ENCODE peak calls at places on chromosomes 13 and 19, in five cellular contexts. G is GM13976, O is IMR-90, P is activated B cell treated with CpG ODN at 0.5 μM for 24 hours, B is HepG2. S is an unnamed sample.

GRCh38 chr19:54424201-54424600 is 8.9 kb downstream of the TTYH1 start:
- DNase-seq in G (no peak), O (no peak), P (no peak), B (no peak), S (no peak)

GRCh38 chr19:29569038-29569911 is 36.8 kb upstream of the POP4 start:
- DNase-seq in G (no peak), O (no peak), P (no peak), B (no peak), S (no peak)

GRCh38 chr19:5993516-5994406 is 15.8 kb upstream of the RANBP3 start:
- DNase-seq in G (no peak), O (no peak), P (no peak), B (no peak), S (no peak)

GRCh38 chr19:56348289-56348877 is 33.7 kb upstream of the ZSCAN5A start:
- DNase-seq in G (no peak), O (no peak), P (no peak), B (no peak), S (no peak)

GRCh38 chr13:80132741-80133601 is 208.0 kb downstream of the SPRY2 start:
- DNase-seq in G (no peak), O (peak), P (no peak), B (peak), S (no peak)

GRCh38 chr19:55158423-55158822 is 891 bp upstream of the TNNI3 start:
- DNase-seq in G (no peak), O (no peak), P (no peak), B (no peak), S (no peak)

GRCh38 chr19:47707135-47707925 is 5.9 kb upstream of the EHD2 start:
- DNase-seq in G (peak), O (peak), P (peak), B (peak), S (peak)

GRCh38 chr13:100182894-100183490 is 94.1 kb downstream of the PCCA start:
- DNase-seq in G (no peak), O (no peak), P (no peak), B (peak), S (no peak)

GRCh38 chr13:49938274-49938673 is 2.1 kb upstream of the SPRYD7 start:
- DNase-seq in G (no peak), O (no peak), P (no peak), B (peak), S (no peak)

GRCh38 chr19:7682175-7682855 is 1.7 kb downstream of the TRAPPC5 start:
- DNase-seq in G (no peak), O (no peak), P (no peak), B (no peak), S (no peak)

GRCh38 chr13:98439136-98439828 is 137.6 kb downstream of the STK24 start:
- DNase-seq in G (peak), O (no peak), P (no peak), B (no peak), S (no peak)

GRCh38 chr19:6790194-6791128 is 18.0 kb downstream of the VAV1 start:
- DNase-seq in G (no peak), O (no peak), P (no peak), B (no peak), S (no peak)

GRCh38 chr19:14544977-14545715 is 15.8 kb downstream of the TECR start:
- DNase-seq in G (peak), O (no peak), P (no peak), B (no peak), S (no peak)

GRCh38 chr19:10567696-10568443 is 909 bp downstream of the CDKN2D start:
- DNase-seq in G (no peak), O (no peak), P (no peak), B (no peak), S (no peak)

GRCh38 chr13:92137519-92137918 is 739.1 kb downstream of the GPC5 start:
- DNase-seq in G (no peak), O (no peak), P (no peak), B (no peak), S (no peak)

GRCh38 chr13:62357887-62358645 is 942.4 kb upstream of the PCDH20 start:
- DNase-seq in G (peak), O (peak), P (no peak), B (peak), S (peak)

GRCh38 chr13:83667606-83668005 is 214.7 kb downstream of the SLITRK1 start:
- DNase-seq in G (no peak), O (no peak), P (no peak), B (no peak), S (no peak)

GRCh38 chr13:95295026-95295425 is 6.2 kb downstream of the ABCC4 start:
- DNase-seq in G (no peak), O (no peak), P (no peak), B (no peak), S (no peak)

GRCh38 chr13:112981361-112981905 is 12.4 kb downstream of the MCF2L start:
- DNase-seq in G (no peak), O (no peak), P (no peak), B (no peak), S (no peak)

GRCh38 chr19:13132471-13133166 is 14.6 kb downstream of the NACC1 start:
- DNase-seq in G (no peak), O (peak), P (no peak), B (no peak), S (no peak)

GRCh38 chr19:10736189-10736588 is 18.3 kb downstream of the DNM2 start:
- DNase-seq in G (no peak), O (no peak), P (no peak), B (no peak), S (no peak)

GRCh38 chr19:23802290-23802689 is 43.6 kb upstream of the ZNF681 start:
- DNase-seq in G (no peak), O (no peak), P (no peak), B (no peak), S (no peak)

GRCh38 chr13:65679240-65679639 is 1550.9 kb downstream of the PCDH9 start:
- DNase-seq in G (no peak), O (peak), P (no peak), B (no peak), S (no peak)

GRCh38 chr19:55460670-55461258 is 678 bp downstream of the ISOC2 start:
- DNase-seq in G (peak), O (peak), P (no peak), B (peak), S (no peak)

GRCh38 chr19:4373601-4374441 is 26.5 kb downstream of the SH3GL1 start:
- DNase-seq in G (no peak), O (peak), P (no peak), B (no peak), S (no peak)

GRCh38 chr13:75760182-75760981 is 124.3 kb downstream of the LMO7 start:
- DNase-seq in G (peak), O (peak), P (no peak), B (peak), S (no peak)

GRCh38 chr13:26952551-26953138 is 192.1 kb upstream of the GPR12 start:
- DNase-seq in G (no peak), O (no peak), P (no peak), B (no peak), S (no peak)

GRCh38 chr13:97258801-97259200 is 36.7 kb downstream of the MBNL2 start:
- DNase-seq in G (no peak), O (peak), P (no peak), B (no peak), S (no peak)

GRCh38 chr13:62293081-62293480 is 877.4 kb upstream of the PCDH20 start:
- DNase-seq in G (no peak), O (peak), P (no peak), B (no peak), S (no peak)

GRCh38 chr19:17468302-17469091 is 1.8 kb upstream of the SLC27A1 start:
- DNase-seq in G (no peak), O (no peak), P (no peak), B (no peak), S (no peak)

GRCh38 chr13:24338721-24339120 is 29.3 kb downstream of the C1QTNF9 start:
- DNase-seq in G (no peak), O (no peak), P (no peak), B (no peak), S (no peak)

GRCh38 chr13:99693812-99694211 is 192.5 kb downstream of the TM9SF2 start:
- DNase-seq in G (no peak), O (no peak), P (no peak), B (no peak), S (no peak)

GRCh38 chr13:75186384-75186783 is 295.6 kb downstream of the TBC1D4 start:
- DNase-seq in G (no peak), O (no peak), P (no peak), B (no peak), S (no peak)

GRCh38 chr13:40539954-40540706 is 126.3 kb downstream of the FOXO1 start:
- DNase-seq in G (no peak), O (peak), P (no peak), B (peak), S (peak)

GRCh38 chr13:111629933-111630332 is 309.5 kb downstream of the TEX29 start:
- DNase-seq in G (no peak), O (no peak), P (no peak), B (no peak), S (no peak)

GRCh38 chr13:111629457-111629856 is 309.0 kb downstream of the TEX29 start:
- DNase-seq in G (no peak), O (no peak), P (no peak), B (no peak), S (no peak)

GRCh38 chr13:111629016-111629415 is 308.6 kb downstream of the TEX29 start:
- DNase-seq in G (no peak), O (no peak), P (no peak), B (no peak), S (no peak)

GRCh38 chr13:111632906-111633305 is 312.5 kb downstream of the TEX29 start:
- DNase-seq in G (no peak), O (no peak), P (no peak), B (no peak), S (no peak)

GRCh38 chr13:111630411-111630810 is 310.0 kb downstream of the TEX29 start:
- DNase-seq in G (no peak), O (no peak), P (no peak), B (no peak), S (no peak)
- TF ChIP-seq CTCF in G (no peak), O (no peak), P (no peak), B (no peak), S (no peak)

DNA sequence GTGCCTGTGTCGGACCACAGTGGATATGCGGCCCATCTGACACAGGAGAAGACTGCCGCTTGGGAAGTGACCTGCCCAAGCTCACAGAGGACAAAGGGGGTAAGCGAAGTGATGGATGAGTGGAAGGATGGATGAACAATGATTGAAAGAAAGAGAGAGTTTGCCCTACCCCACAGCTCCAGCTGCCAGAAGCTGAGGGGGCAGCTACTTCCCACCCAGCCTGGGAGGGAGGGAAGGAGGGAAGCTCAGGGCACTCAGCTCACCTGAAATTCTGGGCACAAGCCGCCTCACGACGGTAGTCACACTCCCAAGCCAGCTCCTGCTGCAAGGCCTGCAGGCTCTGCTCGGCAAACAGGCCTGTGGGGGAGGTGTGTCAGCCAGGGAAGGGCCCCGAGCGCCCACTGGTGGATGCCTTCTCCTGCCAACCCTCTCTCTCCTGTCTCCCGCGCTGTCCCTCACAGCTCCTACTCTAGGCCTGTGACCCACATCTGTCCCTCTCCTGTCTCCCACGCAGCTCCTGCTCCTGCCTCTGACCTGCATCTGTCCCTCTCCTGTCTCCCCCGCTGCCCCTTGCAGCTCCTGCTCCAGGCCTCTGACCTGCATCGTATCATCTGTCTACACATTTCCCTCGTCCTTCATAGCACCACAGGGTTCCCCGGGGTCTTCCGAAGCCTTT is 12.0 kb upstream of the NUMBL start:
- DNase-seq in G (no peak), O (no peak), P (no peak), B (peak), S (no peak)
- TF ChIP-seq CTCF in G (no peak), O (peak), P (no peak), B (peak), S (no peak)

DNA sequence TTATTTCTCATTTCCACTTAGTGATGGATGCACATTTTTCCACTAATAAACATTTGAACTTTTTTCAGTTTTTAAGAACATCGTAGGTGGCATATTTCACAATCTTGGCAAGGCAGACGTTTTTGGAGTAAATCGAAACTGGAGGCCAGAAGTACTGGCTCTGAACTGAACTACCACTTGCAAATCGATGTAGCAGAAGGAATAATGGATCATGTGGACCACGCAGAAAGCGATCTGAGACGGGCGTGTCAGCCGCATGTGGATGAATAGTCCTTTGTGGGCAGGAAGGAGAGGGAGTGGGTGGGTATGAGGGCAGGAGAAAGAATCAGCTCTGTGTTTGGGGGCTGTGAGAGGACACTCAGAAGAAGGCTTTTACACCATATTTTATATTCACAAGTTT is 90.4 kb downstream of the COL4A2 start:
- DNase-seq in G (no peak), O (peak), P (no peak), B (no peak), S (no peak)
- TF ChIP-seq CTCF in G (no peak), O (no peak), P (no peak), B (no peak), S (no peak)

GRCh38 chr19:12047868-12048267 is 4.9 kb downstream of the ZNF878 start:
- DNase-seq in G (no peak), O (peak), P (no peak), B (peak), S (no peak)

GRCh38 chr19:12055784-12056183 is 3.0 kb upstream of the ZNF878 start:
- DNase-seq in G (no peak), O (no peak), P (no peak), B (no peak), S (no peak)

GRCh38 chr19:12052057-12052570 is 647 bp downstream of the ZNF878 start:
- DNase-seq in G (peak), O (peak), P (no peak), B (no peak), S (no peak)

DNA sequence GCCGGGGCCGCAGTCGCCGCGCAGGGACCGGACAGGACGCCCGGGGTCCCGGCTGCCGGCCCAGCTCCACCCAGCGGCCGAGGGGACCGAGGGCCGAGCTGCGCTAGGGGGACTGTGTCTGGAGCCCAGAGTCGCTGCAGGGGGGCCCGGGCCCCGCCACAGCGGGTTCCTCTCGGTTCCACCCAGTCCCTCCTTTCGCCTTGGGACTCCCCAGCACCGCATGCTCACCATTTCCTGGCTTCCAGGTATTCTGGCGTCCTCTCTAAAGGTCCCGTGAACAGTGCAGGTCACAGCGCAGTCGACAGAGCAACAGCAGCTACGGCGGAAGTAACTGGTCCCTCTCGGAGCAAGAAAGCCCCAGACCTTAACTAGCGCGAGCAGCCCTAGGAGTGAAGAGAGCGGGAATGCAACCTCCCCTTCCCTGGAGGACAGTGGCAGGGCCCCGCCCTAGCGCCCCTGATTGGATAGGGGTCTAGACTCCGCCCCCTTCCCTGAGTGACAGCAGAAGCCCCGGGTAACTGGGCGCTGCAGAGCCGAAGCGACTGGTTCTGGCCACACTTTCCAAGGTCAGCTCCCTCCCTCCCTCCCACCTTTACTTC is at the start of gene ZNF878:
- DNase-seq in G (peak), O (peak), P (peak), B (peak), S (no peak)
- TF ChIP-seq CTCF in G (peak), O (no peak), P (no peak), B (peak), S (peak)

DNA sequence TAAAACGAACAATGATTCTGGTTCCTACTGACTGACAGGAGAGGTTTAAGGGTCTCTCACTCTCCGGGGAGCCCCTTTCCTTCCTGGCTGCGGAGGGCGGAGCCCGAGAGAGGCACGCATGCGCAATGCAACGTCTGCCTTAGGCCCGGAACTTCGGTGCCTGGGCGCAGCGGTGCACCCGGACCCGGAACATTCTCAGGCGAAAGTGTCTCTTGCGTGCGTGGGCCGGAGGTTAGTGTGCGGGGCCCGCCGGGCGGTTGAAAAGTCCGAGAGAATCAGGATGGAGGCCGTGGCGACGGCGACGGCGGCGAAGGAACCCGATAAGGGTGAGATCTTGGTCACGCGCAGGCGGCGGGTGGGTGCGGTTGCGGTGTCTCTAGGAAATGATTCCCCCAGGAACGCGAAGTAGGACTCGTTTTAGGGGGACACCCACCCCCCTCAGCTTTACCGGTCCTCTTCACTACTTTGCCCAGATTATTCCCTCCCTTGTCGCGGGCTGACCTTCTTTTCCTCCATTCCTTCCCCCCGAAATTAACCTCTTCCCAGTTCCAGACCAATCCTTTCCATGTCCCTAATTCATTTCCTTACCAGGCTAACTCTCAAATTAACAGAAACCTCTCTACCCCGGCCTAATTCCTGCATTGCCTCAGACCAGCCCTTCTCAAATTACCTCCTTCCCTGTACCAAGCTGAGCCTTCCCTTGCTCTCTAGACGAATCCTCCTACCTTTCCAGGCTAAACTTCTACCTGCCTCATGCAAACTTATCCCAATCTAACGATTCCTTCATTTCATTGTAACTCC is at the start of gene CCDC97:
- DNase-seq in G (peak), O (peak), P (peak), B (peak), S (no peak)
- TF ChIP-seq CTCF in G (no peak), O (no peak), P (no peak), B (no peak), S (no peak)

S was measured in Panc1.